ENCODE peak calls at places on chromosomes 16 and 17, in seven cellular contexts. J is IMR-90, K is GM04504, V is EL, M is WTC11, P is HTR-8/SVneo, U is AG08395. Q is an unnamed sample.

GRCh38 chr16:88351521-88352101 is 31.1 kb upstream of the ZNF469 start:
- DNase-seq in K (no peak), M (no peak), P (no peak), J (no peak), V (no peak), U (no peak), Q (no peak)

GRCh38 chr16:1991135-1991551 is 1.4 kb downstream of the SYNGR3 start:
- DNase-seq in K (no peak), U (no peak), J (no peak), P (no peak), M (no peak), V (no peak), Q (no peak)

GRCh38 chr17:81163703-81164413 is 1.4 kb upstream of the PVALEF start:
- DNase-seq in M (no peak), U (no peak), V (no peak), P (no peak), J (no peak), K (no peak), Q (no peak)

GRCh38 chr16:54240180-54241125 is 46.1 kb downstream of the IRX3 start:
- DNase-seq in U (no peak), V (no peak), P (no peak), J (no peak), K (no peak), M (no peak), Q (no peak)

GRCh38 chr16:10579965-10580918 is at the start of gene EMP2:
- DNase-seq in M (peak), J (peak), U (peak), P (peak), K (peak), V (peak), Q (peak)

GRCh38 chr17:27634781-27635180 is 3.8 kb downstream of the LGALS9 start:
- DNase-seq in V (no peak), P (no peak), K (no peak), J (no peak), U (no peak), M (no peak), Q (no peak)

GRCh38 chr17:39208893-39209292 is 8.8 kb downstream of the RPL19 start:
- DNase-seq in U (no peak), J (no peak), V (no peak), K (no peak), P (no peak), M (no peak), Q (peak)

GRCh38 chr16:88406096-88407041 is 23.6 kb downstream of the ZNF469 start:
- DNase-seq in J (no peak), K (no peak), M (no peak), P (no peak), U (peak), V (no peak), Q (no peak)

GRCh38 chr17:61407211-61407911 is 7.7 kb downstream of the TBX2 start:
- DNase-seq in M (peak), P (no peak), J (peak), V (no peak), K (no peak), U (no peak), Q (no peak)

GRCh38 chr16:27323781-27324561 is 10.2 kb downstream of the IL4R start:
- DNase-seq in V (no peak), J (no peak), M (no peak), P (no peak), U (no peak), K (no peak), Q (no peak)

GRCh38 chr16:66189951-66190350 is 176.5 kb upstream of the CDH5 start:
- DNase-seq in U (peak), P (no peak), J (peak), V (peak), K (peak), M (no peak), Q (no peak)

GRCh38 chr17:841313-841712 is 59.2 kb downstream of the MRM3 start:
- DNase-seq in J (no peak), V (no peak), K (no peak), U (no peak), P (no peak), M (no peak), Q (no peak)

GRCh38 chr16:79082955-79083354 is 517.6 kb downstream of the MAF start:
- DNase-seq in J (no peak), U (no peak), K (no peak), V (no peak), M (no peak), P (no peak), Q (no peak)

GRCh38 chr16:76222087-76222486 is 55.1 kb upstream of the CNTNAP4 start:
- DNase-seq in K (no peak), M (no peak), U (no peak), P (no peak), J (no peak), V (no peak), Q (no peak)

GRCh38 chr17:57985675-57985974 is 2.4 kb downstream of the VEZF1 start:
- DNase-seq in M (no peak), P (peak), J (peak), V (peak), U (peak), K (no peak), Q (no peak)

GRCh38 chr17:66783656-66784381 is 51.1 kb upstream of the CACNG5 start:
- DNase-seq in P (no peak), J (no peak), V (no peak), U (no peak), M (no peak), K (no peak), Q (no peak)

GRCh38 chr17:66831383-66832220 is 3.3 kb upstream of the CACNG5 start:
- DNase-seq in P (no peak), M (no peak), V (no peak), J (no peak), U (no peak), K (no peak), Q (no peak)

GRCh38 chr16:51143166-51143565 is 7.9 kb downstream of the SALL1 start:
- DNase-seq in V (no peak), U (no peak), M (no peak), P (no peak), K (no peak), J (no peak), Q (no peak)

GRCh38 chr16:64137976-64138375 is 983.9 kb downstream of the CDH11 start:
- DNase-seq in J (no peak), P (no peak), K (no peak), V (no peak), M (no peak), U (no peak), Q (no peak)

GRCh38 chr16:87701505-87701921 is 64.3 kb downstream of the KLHDC4 start:
- DNase-seq in U (no peak), P (no peak), K (no peak), M (no peak), V (no peak), J (no peak), Q (no peak)

GRCh38 chr17:79073706-79074088 is 927 bp upstream of the ENGASE start:
- DNase-seq in U (no peak), K (no peak), V (no peak), P (no peak), M (no peak), J (no peak), Q (no peak)